ENCODE peak calls at places on chromosomes 1 and 21, in seven cellular contexts. G, R, Y, E, N, H and J are unnamed samples. For H3K27me3, the result is how much of the 10 kb centered on the place peaks cover.

GRCh38 chr1:44631647-44632510 is 42.4 kb downstream of the TMEM53 start:
- DNase-seq in G (peak), R (no peak), Y (peak), E (peak), N (peak), H (peak), J (peak)

GRCh38 chr1:31795801-31796621 is 19.8 kb downstream of the SPOCD1 start:
- DNase-seq in G (no peak), R (no peak), Y (peak), E (no peak), N (peak), H (no peak), J (no peak)

GRCh38 chr1:170910273-170910672 is 25.1 kb upstream of the MROH9 start:
- DNase-seq in G (no peak), R (no peak), Y (no peak), E (no peak), N (no peak), H (no peak), J (no peak)

GRCh38 chr1:227893696-227894305 is 53.9 kb downstream of the WNT9A start:
- DNase-seq in G (no peak), R (no peak), Y (no peak), E (no peak), N (no peak), H (no peak), J (peak)

GRCh38 chr1:81509619-81510018 is 291.1 kb upstream of the ADGRL2 start:
- DNase-seq in G (no peak), R (peak), Y (no peak), E (no peak), N (no peak), H (no peak), J (no peak)

GRCh38 chr1:218254296-218254918 is 30.7 kb upstream of the RRP15 start:
- DNase-seq in G (no peak), R (no peak), Y (no peak), E (no peak), N (no peak), H (no peak), J (no peak)

GRCh38 chr1:15835205-15835740 is 12.2 kb upstream of the SPEN start:
- DNase-seq in G (no peak), R (no peak), Y (no peak), E (no peak), N (no peak), H (no peak), J (no peak)

GRCh38 chr1:34780528-34780927 is 486 bp upstream of the GJB3 start:
- DNase-seq in G (no peak), R (no peak), Y (no peak), E (no peak), N (no peak), H (no peak), J (no peak)

GRCh38 chr1:203340112-203340804 is 10.7 kb downstream of the FMOD start:
- DNase-seq in G (peak), R (no peak), Y (peak), E (no peak), N (peak), H (peak), J (peak)

GRCh38 chr1:12585536-12585935 is 32.5 kb downstream of the DHRS3 start:
- DNase-seq in G (no peak), R (no peak), Y (no peak), E (no peak), N (no peak), H (no peak), J (no peak)

GRCh38 chr21:46055863-46056281 is 42.0 kb upstream of the COL6A2 start:
- DNase-seq in G (no peak), R (no peak), Y (no peak), E (no peak), N (peak), H (no peak), J (no peak)

GRCh38 chr1:15741183-15741850 is 982 bp upstream of the TMEM82 start:
- DNase-seq in G (peak), R (peak), Y (peak), E (no peak), N (peak), H (peak), J (peak)

GRCh38 chr21:44944596-44944995 is 4.8 kb downstream of the SLX9 start:
- DNase-seq in G (no peak), R (no peak), Y (no peak), E (no peak), N (no peak), H (no peak), J (no peak)

GRCh38 chr1:110888049-110888448 is 15.1 kb downstream of the CD53 start:
- DNase-seq in G (no peak), R (no peak), Y (no peak), E (no peak), N (no peak), H (no peak), J (no peak)

GRCh38 chr21:42398414-42399030 is 2.7 kb upstream of the TMPRSS3 start:
- DNase-seq in G (no peak), R (no peak), Y (no peak), E (no peak), N (no peak), H (no peak), J (no peak)

GRCh38 chr1:241105118-241105517 is 251.9 kb downstream of the RGS7 start:
- DNase-seq in G (no peak), R (no peak), Y (no peak), E (no peak), N (no peak), H (no peak), J (no peak)

GRCh38 chr1:193707271-193708015 is 521.0 kb upstream of the B3GALT2 start:
- DNase-seq in G (no peak), R (no peak), Y (no peak), E (no peak), N (no peak), H (no peak), J (no peak)

GRCh38 chr1:212982430-212983152 is 32.2 kb downstream of the VASH2 start:
- DNase-seq in G (no peak), R (no peak), Y (no peak), E (no peak), N (peak), H (peak), J (no peak)

GRCh38 chr1:80158771-80159170 is 1152.2 kb upstream of the ADGRL4 start:
- DNase-seq in G (no peak), R (no peak), Y (no peak), E (no peak), N (no peak), H (no peak), J (no peak)

GRCh38 chr1:9758559-9759121 is 65.1 kb downstream of the CLSTN1 start:
- DNase-seq in G (no peak), R (no peak), Y (no peak), E (no peak), N (no peak), H (no peak), J (no peak)

GRCh38 chr1:221165331-221166161 is 286.3 kb downstream of the HLX start:
- DNase-seq in G (no peak), R (no peak), Y (no peak), E (no peak), N (no peak), H (no peak), J (no peak)

GRCh38 chr1:160795951-160796383 is at the start of gene LY9:
- DNase-seq in G (no peak), R (no peak), Y (no peak), E (peak), N (peak), H (no peak), J (no peak)

GRCh38 chr1:235253219-235253640 is 74.7 kb downstream of the ARID4B start:
- DNase-seq in G (peak), R (peak), Y (peak), E (no peak), N (peak), H (peak), J (no peak)

GRCh38 chr1:214719207-214719606 is 116.2 kb downstream of the CENPF start:
- DNase-seq in G (no peak), R (no peak), Y (no peak), E (no peak), N (no peak), H (no peak), J (no peak)

GRCh38 chr1:214549604-214550338 is 1.6 kb downstream of the PTPN14 start:
- DNase-seq in G (no peak), R (no peak), Y (no peak), E (no peak), N (no peak), H (no peak), J (no peak)

GRCh38 chr1:61427516-61427915 is 297.4 kb downstream of the TM2D1 start:
- DNase-seq in G (no peak), R (no peak), Y (no peak), E (no peak), N (no peak), H (no peak), J (no peak)

GRCh38 chr1:2982615-2983318 is 38.5 kb upstream of the ACTRT2 start:
- DNase-seq in G (no peak), R (no peak), Y (no peak), E (no peak), N (no peak), H (no peak), J (no peak)

GRCh38 chr1:209805875-209806760 is at the start of gene IRF6:
- DNase-seq in G (peak), R (peak), Y (peak), E (peak), N (peak), H (peak), J (peak)

GRCh38 chr1:112767646-112768045 is 52.5 kb upstream of the PPM1J start:
- DNase-seq in G (no peak), R (no peak), Y (no peak), E (no peak), N (no peak), H (no peak), J (no peak)

GRCh38 chr1:105027838-105028471 is 1278.3 kb downstream of the AMY1C start:
- DNase-seq in G (no peak), R (no peak), Y (no peak), E (no peak), N (no peak), H (no peak), J (no peak)

GRCh38 chr21:39029086-39029772 is 154.0 kb downstream of the PSMG1 start:
- DNase-seq in G (no peak), R (no peak), Y (no peak), E (no peak), N (no peak), H (no peak), J (no peak)

GRCh38 chr1:107926436-107927080 is 38.4 kb downstream of the VAV3 start:
- DNase-seq in G (no peak), R (no peak), Y (no peak), E (no peak), N (no peak), H (no peak), J (no peak)

GRCh38 chr1:36924282-36924791 is 110.0 kb downstream of the GRIK3 start:
- DNase-seq in G (peak), R (peak), Y (peak), E (no peak), N (peak), H (peak), J (peak)

GRCh38 chr1:193222079-193222615 is 35.7 kb upstream of the B3GALT2 start:
- DNase-seq in G (no peak), R (no peak), Y (no peak), E (no peak), N (no peak), H (no peak), J (no peak)

GRCh38 chr21:17446737-17447136 is 66.1 kb upstream of the CXADR start:
- DNase-seq in G (no peak), R (no peak), Y (no peak), E (no peak), N (no peak), H (no peak), J (no peak)

GRCh38 chr21:15660424-15660805 is 69.4 kb upstream of the USP25 start:
- DNase-seq in G (no peak), R (no peak), Y (no peak), E (no peak), N (no peak), H (no peak), J (no peak)

GRCh38 chr1:186435336-186435735 is 25.6 kb downstream of the PDC start:
- DNase-seq in G (no peak), R (no peak), Y (no peak), E (no peak), N (no peak), H (no peak), J (no peak)

GRCh38 chr1:33030575-33030974 is 6.1 kb downstream of the AK2 start:
- DNase-seq in G (no peak), R (no peak), Y (peak), E (no peak), N (peak), H (no peak), J (no peak)

DNA sequence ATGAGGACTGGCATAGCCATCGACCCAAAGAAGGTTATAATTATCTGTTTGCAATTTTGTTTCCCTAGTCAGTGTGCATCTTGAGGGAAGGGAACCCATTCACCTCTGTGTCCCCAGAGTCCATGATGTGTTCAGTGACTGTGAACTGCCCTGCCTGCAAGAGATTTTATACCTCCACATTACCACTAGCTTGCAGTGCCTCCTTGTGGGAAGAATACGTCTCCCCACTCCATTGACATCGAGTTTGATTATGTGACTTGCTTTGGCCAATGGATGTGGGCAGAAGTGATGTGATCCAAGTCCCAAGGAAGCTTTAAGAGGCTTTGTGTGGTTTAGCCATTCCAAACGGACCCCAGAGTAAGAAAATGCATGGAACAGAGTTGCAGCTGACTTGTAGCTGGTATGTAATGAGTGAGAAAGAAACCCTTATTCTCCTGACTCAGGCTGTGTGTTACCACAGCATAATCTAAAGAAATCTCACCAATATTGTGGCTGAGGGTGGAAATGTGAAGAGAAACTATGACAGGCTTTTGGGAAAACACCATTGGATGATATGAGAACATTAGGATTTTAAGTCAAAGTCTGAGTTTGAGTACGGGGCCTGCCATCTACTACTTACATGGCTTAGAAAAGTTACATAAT is 47.8 kb upstream of the NRDC start:
- DNase-seq in G (no peak), R (no peak), Y (peak), E (no peak), N (no peak), H (no peak), J (no peak)
- H3K27me3 ChIP-seq in G (under half), R (under half), Y (under half), E (under half), N (under half), H (under half), J (under half)

GRCh38 chr1:78145105-78145580 is 99.4 kb downstream of the GIPC2 start:
- DNase-seq in G (peak), R (no peak), Y (peak), E (no peak), N (peak), H (peak), J (peak)
- TF ChIP-seq POLR2A in G (no peak), R (no peak), Y (no peak), E (no peak), N (no peak), H (no peak), J (no peak)

GRCh38 chr1:117899801-117900200 is 29.6 kb downstream of the GDAP2 start:
- DNase-seq in G (no peak), R (no peak), Y (no peak), E (no peak), N (no peak), H (no peak), J (no peak)
- H3K27me3 ChIP-seq in G (under half), R (under half), Y (under half), E (under half), N (under half), H (under half), J (under half)

GRCh38 chr1:17405898-17406759 is 33.3 kb downstream of the RCC2 start:
- DNase-seq in G (peak), R (peak), Y (peak), E (no peak), N (peak), H (peak), J (peak)
- TF ChIP-seq POLR2A in G (no peak), R (no peak), Y (peak), E (no peak), N (no peak), H (no peak), J (no peak)